ENCODE peak calls at places on chromosome 22, in seven cellular contexts. One of them, this sample, is unnamed.

GRCh38 chr22:50726643-50727340 is 11.2 kb upstream of the ACR start:
- DNase-seq in CD8-positive, alpha-beta T cell: no peak
- DNase-seq in adrenal gland: no peak
- DNase-seq in lung: no peak
- DNase-seq in dorsolateral prefrontal cortex: no peak
- DNase-seq in lower lobe of right lung: peak
- DNase-seq in H9: no peak
- DNase-seq in this sample: no peak

GRCh38 chr22:33391298-33391697 is 333.1 kb upstream of the SYN3 start:
- DNase-seq in lower lobe of right lung: no peak
- DNase-seq in dorsolateral prefrontal cortex: no peak
- DNase-seq in adrenal gland: no peak
- DNase-seq in lung: no peak
- DNase-seq in H9: no peak
- DNase-seq in CD8-positive, alpha-beta T cell: no peak
- DNase-seq in this sample: no peak

GRCh38 chr22:48704335-48704734 is 1123.3 kb downstream of the BRD1 start:
- DNase-seq in H9: no peak
- DNase-seq in CD8-positive, alpha-beta T cell: no peak
- DNase-seq in lung: no peak
- DNase-seq in dorsolateral prefrontal cortex: peak
- DNase-seq in lower lobe of right lung: no peak
- DNase-seq in adrenal gland: no peak
- DNase-seq in this sample: no peak

GRCh38 chr22:27207907-27208306 is 550.5 kb downstream of the MIAT start:
- DNase-seq in H9: no peak
- DNase-seq in dorsolateral prefrontal cortex: no peak
- DNase-seq in CD8-positive, alpha-beta T cell: no peak
- DNase-seq in adrenal gland: no peak
- DNase-seq in lower lobe of right lung: no peak
- DNase-seq in lung: no peak
- DNase-seq in this sample: no peak

GRCh38 chr22:37675930-37676571 is 615 bp downstream of the LGALS1 start:
- DNase-seq in lower lobe of right lung: peak
- DNase-seq in CD8-positive, alpha-beta T cell: no peak
- DNase-seq in dorsolateral prefrontal cortex: no peak
- DNase-seq in lung: no peak
- DNase-seq in adrenal gland: peak
- DNase-seq in H9: no peak
- DNase-seq in this sample: no peak

GRCh38 chr22:41969110-41969646 is at the start of gene SEPTIN3:
- DNase-seq in lower lobe of right lung: no peak
- DNase-seq in CD8-positive, alpha-beta T cell: no peak
- DNase-seq in lung: no peak
- DNase-seq in H9: no peak
- DNase-seq in dorsolateral prefrontal cortex: no peak
- DNase-seq in adrenal gland: no peak
- DNase-seq in this sample: no peak

GRCh38 chr22:23800297-23801237 is 13.8 kb downstream of the SMARCB1 start:
- DNase-seq in H9: no peak
- DNase-seq in CD8-positive, alpha-beta T cell: no peak
- DNase-seq in lower lobe of right lung: peak
- DNase-seq in dorsolateral prefrontal cortex: no peak
- DNase-seq in adrenal gland: no peak
- DNase-seq in lung: no peak
- DNase-seq in this sample: no peak

GRCh38 chr22:38613588-38613987 is 42.6 kb downstream of the FAM227A start:
- DNase-seq in dorsolateral prefrontal cortex: no peak
- DNase-seq in CD8-positive, alpha-beta T cell: no peak
- DNase-seq in lower lobe of right lung: no peak
- DNase-seq in adrenal gland: no peak
- DNase-seq in lung: no peak
- DNase-seq in H9: no peak
- DNase-seq in this sample: no peak

GRCh38 chr22:24402460-24403192 is 24.8 kb upstream of the ADORA2A start:
- DNase-seq in dorsolateral prefrontal cortex: no peak
- DNase-seq in H9: no peak
- DNase-seq in lower lobe of right lung: no peak
- DNase-seq in adrenal gland: peak
- DNase-seq in lung: peak
- DNase-seq in CD8-positive, alpha-beta T cell: no peak
- DNase-seq in this sample: peak

GRCh38 chr22:19788661-19789225 is 28.2 kb downstream of the TBX1 start:
- DNase-seq in lower lobe of right lung: peak
- DNase-seq in dorsolateral prefrontal cortex: no peak
- DNase-seq in lung: no peak
- DNase-seq in adrenal gland: no peak
- DNase-seq in CD8-positive, alpha-beta T cell: no peak
- DNase-seq in H9: no peak
- DNase-seq in this sample: no peak

GRCh38 chr22:17269607-17270261 is 50.5 kb upstream of the ADA2 start:
- DNase-seq in dorsolateral prefrontal cortex: no peak
- DNase-seq in lower lobe of right lung: no peak
- DNase-seq in lung: no peak
- DNase-seq in CD8-positive, alpha-beta T cell: no peak
- DNase-seq in adrenal gland: no peak
- DNase-seq in H9: no peak
- DNase-seq in this sample: no peak

GRCh38 chr22:32754413-32755041 is 47.0 kb upstream of the TIMP3 start:
- DNase-seq in CD8-positive, alpha-beta T cell: no peak
- DNase-seq in lower lobe of right lung: no peak
- DNase-seq in dorsolateral prefrontal cortex: no peak
- DNase-seq in adrenal gland: no peak
- DNase-seq in lung: no peak
- DNase-seq in H9: no peak
- DNase-seq in this sample: peak

GRCh38 chr22:16932577-16932976 is 75.4 kb downstream of the GAB4 start:
- DNase-seq in adrenal gland: peak
- DNase-seq in dorsolateral prefrontal cortex: no peak
- DNase-seq in lung: peak
- DNase-seq in CD8-positive, alpha-beta T cell: no peak
- DNase-seq in lower lobe of right lung: no peak
- DNase-seq in H9: no peak
- DNase-seq in this sample: no peak

GRCh38 chr22:38728899-38729796 is 23.4 kb downstream of the GTPBP1 start:
- DNase-seq in lung: no peak
- DNase-seq in lower lobe of right lung: no peak
- DNase-seq in CD8-positive, alpha-beta T cell: no peak
- DNase-seq in H9: no peak
- DNase-seq in dorsolateral prefrontal cortex: no peak
- DNase-seq in adrenal gland: no peak
- DNase-seq in this sample: no peak

GRCh38 chr22:21775061-21775460 is 39.5 kb upstream of the YPEL1 start:
- DNase-seq in CD8-positive, alpha-beta T cell: no peak
- DNase-seq in lung: no peak
- DNase-seq in H9: no peak
- DNase-seq in dorsolateral prefrontal cortex: no peak
- DNase-seq in adrenal gland: no peak
- DNase-seq in lower lobe of right lung: no peak
- DNase-seq in this sample: no peak

GRCh38 chr22:21779444-21779843 is 43.9 kb upstream of the YPEL1 start:
- DNase-seq in adrenal gland: no peak
- DNase-seq in dorsolateral prefrontal cortex: no peak
- DNase-seq in lower lobe of right lung: no peak
- DNase-seq in H9: no peak
- DNase-seq in lung: no peak
- DNase-seq in CD8-positive, alpha-beta T cell: no peak
- DNase-seq in this sample: no peak

GRCh38 chr22:21780259-21780658 is 44.7 kb upstream of the YPEL1 start:
- DNase-seq in lower lobe of right lung: no peak
- DNase-seq in H9: no peak
- DNase-seq in CD8-positive, alpha-beta T cell: no peak
- DNase-seq in adrenal gland: no peak
- DNase-seq in lung: no peak
- DNase-seq in dorsolateral prefrontal cortex: no peak
- DNase-seq in this sample: no peak

DNA sequence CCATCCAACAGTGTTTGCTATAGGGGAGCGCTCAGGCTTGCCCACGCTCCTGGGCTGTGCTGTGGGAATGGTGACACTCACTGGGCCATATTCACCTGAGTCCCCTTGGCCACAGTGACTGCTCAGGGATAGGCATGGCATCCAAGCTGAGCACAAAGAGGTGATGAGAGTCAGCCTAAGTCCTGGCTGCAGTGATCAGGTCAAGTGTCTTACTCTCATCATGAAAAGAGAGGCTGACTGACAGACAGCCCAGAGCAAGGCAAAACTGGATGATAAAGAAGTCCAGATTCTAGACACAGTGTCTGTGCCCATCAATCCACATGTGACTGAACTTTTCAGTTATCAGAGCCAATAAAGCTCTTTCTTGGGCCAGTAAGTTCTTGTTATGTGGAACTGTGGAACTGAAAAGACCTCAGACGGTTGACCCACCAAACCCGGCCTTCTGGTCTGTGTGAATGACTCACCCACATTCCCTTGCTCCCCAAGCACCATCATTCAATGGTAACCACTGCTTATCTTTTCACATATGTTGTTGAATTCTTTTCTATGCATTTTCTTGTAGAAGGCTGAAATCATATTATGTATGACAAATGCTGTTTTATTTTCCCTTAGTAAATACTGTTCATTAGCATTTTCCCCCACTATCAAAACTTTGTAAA is 43.2 kb upstream of the YPEL1 start:
- DNase-seq in CD8-positive, alpha-beta T cell: no peak
- DNase-seq in lung: no peak
- DNase-seq in adrenal gland: no peak
- DNase-seq in dorsolateral prefrontal cortex: no peak
- DNase-seq in H9: no peak
- DNase-seq in lower lobe of right lung: no peak
- DNase-seq in this sample: no peak
- H3K27ac ChIP-seq in CD8-positive, alpha-beta T cell: no peak
- H3K27ac ChIP-seq in lung: peak
- H3K27ac ChIP-seq in adrenal gland: no peak
- H3K27ac ChIP-seq in dorsolateral prefrontal cortex: no peak
- H3K27ac ChIP-seq in H9: no peak
- H3K27ac ChIP-seq in lower lobe of right lung: no peak
- H3K27ac ChIP-seq in this sample: no peak

GRCh38 chr22:30212363-30212995 is 34.1 kb downstream of the LIF start:
- DNase-seq in lung: peak
- DNase-seq in lower lobe of right lung: peak
- DNase-seq in CD8-positive, alpha-beta T cell: no peak
- DNase-seq in dorsolateral prefrontal cortex: no peak
- DNase-seq in H9: no peak
- DNase-seq in adrenal gland: peak
- DNase-seq in this sample: peak
- TF ChIP-seq CTCF in lung: no peak
- TF ChIP-seq CTCF in lower lobe of right lung: no peak
- TF ChIP-seq CTCF in CD8-positive, alpha-beta T cell: no peak
- TF ChIP-seq CTCF in dorsolateral prefrontal cortex: no peak
- TF ChIP-seq CTCF in H9: no peak
- TF ChIP-seq CTCF in adrenal gland: no peak
- TF ChIP-seq CTCF in this sample: no peak

DNA sequence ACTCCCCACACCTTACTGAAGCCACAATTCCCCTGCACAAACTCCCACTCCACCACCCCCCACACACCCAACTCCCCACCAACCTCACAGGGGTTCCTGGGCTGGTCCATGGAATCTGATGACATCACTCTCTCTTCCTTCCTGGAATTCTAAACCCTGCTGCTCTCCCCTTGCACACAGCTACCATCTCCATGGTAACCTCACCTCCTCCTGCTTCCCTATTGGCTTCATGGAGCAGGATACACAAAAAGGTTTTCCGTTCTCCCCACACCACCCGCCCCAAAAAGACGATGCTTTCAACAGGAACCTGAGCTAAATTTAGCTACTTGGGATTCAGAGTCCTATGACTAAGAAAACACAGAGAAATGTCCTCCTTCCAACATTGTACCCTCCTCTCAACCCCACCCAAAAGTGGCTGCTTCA is 67.1 kb downstream of the RBFOX2 start:
- DNase-seq in H9: peak
- DNase-seq in lower lobe of right lung: no peak
- DNase-seq in adrenal gland: peak
- DNase-seq in dorsolateral prefrontal cortex: no peak
- DNase-seq in lung: peak
- DNase-seq in CD8-positive, alpha-beta T cell: no peak
- DNase-seq in this sample: peak
- H3K27ac ChIP-seq in H9: peak
- H3K27ac ChIP-seq in lower lobe of right lung: peak
- H3K27ac ChIP-seq in adrenal gland: no peak
- H3K27ac ChIP-seq in dorsolateral prefrontal cortex: peak
- H3K27ac ChIP-seq in lung: peak
- H3K27ac ChIP-seq in CD8-positive, alpha-beta T cell: no peak
- H3K27ac ChIP-seq in this sample: no peak

GRCh38 chr22:21712751-21713427 is 22.7 kb downstream of the YPEL1 start:
- DNase-seq in adrenal gland: peak
- DNase-seq in lower lobe of right lung: peak
- DNase-seq in H9: peak
- DNase-seq in lung: peak
- DNase-seq in dorsolateral prefrontal cortex: peak
- DNase-seq in CD8-positive, alpha-beta T cell: no peak
- DNase-seq in this sample: peak
- TF ChIP-seq CTCF in adrenal gland: peak
- TF ChIP-seq CTCF in lower lobe of right lung: peak
- TF ChIP-seq CTCF in H9: peak
- TF ChIP-seq CTCF in lung: peak
- TF ChIP-seq CTCF in dorsolateral prefrontal cortex: peak
- TF ChIP-seq CTCF in CD8-positive, alpha-beta T cell: peak
- TF ChIP-seq CTCF in this sample: peak

GRCh38 chr22:31289335-31289734 is 3.0 kb downstream of the PIK3IP1 start:
- DNase-seq in adrenal gland: no peak
- DNase-seq in dorsolateral prefrontal cortex: no peak
- DNase-seq in CD8-positive, alpha-beta T cell: no peak
- DNase-seq in H9: no peak
- DNase-seq in lung: no peak
- DNase-seq in lower lobe of right lung: no peak
- DNase-seq in this sample: no peak

GRCh38 chr22:31291716-31292644 is at the start of gene PIK3IP1:
- DNase-seq in adrenal gland: peak
- DNase-seq in dorsolateral prefrontal cortex: peak
- DNase-seq in H9: peak
- DNase-seq in CD8-positive, alpha-beta T cell: peak
- DNase-seq in lung: peak
- DNase-seq in lower lobe of right lung: peak
- DNase-seq in this sample: peak

GRCh38 chr22:31288496-31289235 is 3.6 kb downstream of the PIK3IP1 start:
- DNase-seq in dorsolateral prefrontal cortex: no peak
- DNase-seq in CD8-positive, alpha-beta T cell: no peak
- DNase-seq in adrenal gland: peak
- DNase-seq in lung: peak
- DNase-seq in lower lobe of right lung: no peak
- DNase-seq in H9: no peak
- DNase-seq in this sample: no peak

GRCh38 chr22:31291403-31291715 is 929 bp downstream of the PIK3IP1 start:
- DNase-seq in adrenal gland: no peak
- DNase-seq in H9: no peak
- DNase-seq in lung: no peak
- DNase-seq in lower lobe of right lung: no peak
- DNase-seq in dorsolateral prefrontal cortex: no peak
- DNase-seq in CD8-positive, alpha-beta T cell: no peak
- DNase-seq in this sample: no peak

GRCh38 chr22:31290494-31291402 is 1.5 kb downstream of the PIK3IP1 start:
- DNase-seq in dorsolateral prefrontal cortex: peak
- DNase-seq in CD8-positive, alpha-beta T cell: peak
- DNase-seq in lower lobe of right lung: peak
- DNase-seq in lung: peak
- DNase-seq in H9: peak
- DNase-seq in adrenal gland: peak
- DNase-seq in this sample: peak
- H3K27ac ChIP-seq in dorsolateral prefrontal cortex: peak
- H3K27ac ChIP-seq in CD8-positive, alpha-beta T cell: peak
- H3K27ac ChIP-seq in lower lobe of right lung: peak
- H3K27ac ChIP-seq in lung: peak
- H3K27ac ChIP-seq in H9: no peak
- H3K27ac ChIP-seq in adrenal gland: peak
- H3K27ac ChIP-seq in this sample: peak